ENCODE peak calls at places on chromosomes 3 and 15, in nine cellular contexts. D is Daoy, A is kidney epithelial cell, Y is H54, T is T-helper 17 cell, U is GOT3, R is AG04450, Q is dorsolateral prefrontal cortex, B is activated T-cell treated with anti-CD3 and anti-CD28 coated beads for 1 hour. M is an unnamed sample.

GRCh38 chr15:76333720-76334437 is 2.7 kb upstream of the ISL2 start:
- DNase-seq in D (no peak), A (no peak), Y (peak), T (no peak), U (no peak), R (no peak), Q (no peak), B (no peak), M (no peak)

GRCh38 chr3:175336406-175337133 is 477.4 kb downstream of the NAALADL2 start:
- DNase-seq in D (no peak), A (no peak), Y (no peak), T (no peak), U (no peak), R (no peak), Q (no peak), B (no peak), M (no peak)

GRCh38 chr15:69725957-69726356 is 273.3 kb downstream of the RPLP1 start:
- DNase-seq in D (no peak), A (no peak), Y (no peak), T (no peak), U (no peak), R (no peak), Q (no peak), B (no peak), M (no peak)

GRCh38 chr3:100268986-100269385 is 8.2 kb downstream of the TBC1D23 start:
- DNase-seq in D (no peak), A (no peak), Y (no peak), T (no peak), U (no peak), R (no peak), Q (no peak), B (no peak), M (no peak)

GRCh38 chr3:189631409-189631808 is 220 bp downstream of the TP63 start:
- DNase-seq in D (no peak), A (no peak), Y (no peak), T (no peak), U (no peak), R (no peak), Q (no peak), B (no peak), M (no peak)

GRCh38 chr3:106034313-106034712 is 165.5 kb upstream of the CBLB start:
- DNase-seq in D (no peak), A (no peak), Y (no peak), T (no peak), U (no peak), R (no peak), Q (no peak), B (no peak), M (no peak)

GRCh38 chr15:70584838-70585706 is 178.3 kb downstream of the UACA start:
- DNase-seq in D (peak), A (peak), Y (no peak), T (no peak), U (no peak), R (no peak), Q (no peak), B (peak), M (peak)

GRCh38 chr3:81339040-81339845 is 422.2 kb downstream of the GBE1 start:
- DNase-seq in D (no peak), A (no peak), Y (no peak), T (no peak), U (no peak), R (no peak), Q (no peak), B (no peak), M (no peak)

GRCh38 chr3:172659246-172660002 is 51.4 kb downstream of the NCEH1 start:
- DNase-seq in D (peak), A (peak), Y (no peak), T (no peak), U (no peak), R (no peak), Q (no peak), B (no peak), M (no peak)

GRCh38 chr3:48848816-48849515 is 1.3 kb upstream of the PRKAR2A start:
- DNase-seq in D (no peak), A (no peak), Y (no peak), T (no peak), U (no peak), R (no peak), Q (no peak), B (no peak), M (no peak)